ENCODE peak calls at places on chromosome 11, in seven cellular contexts. One of them, this sample, is unnamed.

GRCh38 chr11:26583550-26583949 is 11.5 kb upstream of the MUC15 start:
- DNase-seq in esophagus squamous epithelium: no peak
- DNase-seq in cardiac muscle cell: peak
- DNase-seq in neural progenitor cell: no peak
- DNase-seq in neuronal stem cell: no peak
- DNase-seq in breast epithelium: no peak
- DNase-seq in thoracic aorta: no peak
- DNase-seq in this sample: no peak

GRCh38 chr11:19822531-19822930 is 109.9 kb downstream of the NAV2 start:
- DNase-seq in neuronal stem cell: no peak
- DNase-seq in thoracic aorta: no peak
- DNase-seq in cardiac muscle cell: no peak
- DNase-seq in breast epithelium: no peak
- DNase-seq in esophagus squamous epithelium: no peak
- DNase-seq in neural progenitor cell: no peak
- DNase-seq in this sample: no peak

GRCh38 chr11:3959015-3959917 is 103.8 kb downstream of the STIM1 start:
- DNase-seq in cardiac muscle cell: no peak
- DNase-seq in neuronal stem cell: no peak
- DNase-seq in thoracic aorta: no peak
- DNase-seq in breast epithelium: no peak
- DNase-seq in esophagus squamous epithelium: no peak
- DNase-seq in neural progenitor cell: peak
- DNase-seq in this sample: no peak

GRCh38 chr11:83862033-83862432 is 575.9 kb upstream of the CCDC90B start:
- DNase-seq in breast epithelium: no peak
- DNase-seq in thoracic aorta: no peak
- DNase-seq in cardiac muscle cell: no peak
- DNase-seq in neuronal stem cell: no peak
- DNase-seq in esophagus squamous epithelium: no peak
- DNase-seq in neural progenitor cell: no peak
- DNase-seq in this sample: no peak

GRCh38 chr11:46445887-46446286 is 54.3 kb upstream of the CHRM4 start:
- DNase-seq in cardiac muscle cell: no peak
- DNase-seq in breast epithelium: no peak
- DNase-seq in neuronal stem cell: no peak
- DNase-seq in thoracic aorta: no peak
- DNase-seq in neural progenitor cell: no peak
- DNase-seq in esophagus squamous epithelium: no peak
- DNase-seq in this sample: no peak

GRCh38 chr11:48017105-48017874 is 36.9 kb downstream of the PTPRJ start:
- DNase-seq in cardiac muscle cell: no peak
- DNase-seq in neuronal stem cell: no peak
- DNase-seq in thoracic aorta: no peak
- DNase-seq in breast epithelium: no peak
- DNase-seq in neural progenitor cell: no peak
- DNase-seq in esophagus squamous epithelium: no peak
- DNase-seq in this sample: no peak

GRCh38 chr11:69460540-69461257 is 20.8 kb upstream of the LINC01488 start:
- DNase-seq in cardiac muscle cell: no peak
- DNase-seq in esophagus squamous epithelium: no peak
- DNase-seq in thoracic aorta: no peak
- DNase-seq in neural progenitor cell: no peak
- DNase-seq in breast epithelium: no peak
- DNase-seq in neuronal stem cell: no peak
- DNase-seq in this sample: no peak

GRCh38 chr11:77287136-77287535 is 14.3 kb downstream of the GDPD4 start:
- DNase-seq in breast epithelium: no peak
- DNase-seq in neural progenitor cell: no peak
- DNase-seq in thoracic aorta: no peak
- DNase-seq in cardiac muscle cell: no peak
- DNase-seq in esophagus squamous epithelium: no peak
- DNase-seq in neuronal stem cell: no peak
- DNase-seq in this sample: no peak

GRCh38 chr11:80900265-80900664 is 1459.4 kb upstream of the TENM4 start:
- DNase-seq in thoracic aorta: no peak
- DNase-seq in esophagus squamous epithelium: no peak
- DNase-seq in neuronal stem cell: no peak
- DNase-seq in neural progenitor cell: no peak
- DNase-seq in cardiac muscle cell: no peak
- DNase-seq in breast epithelium: no peak
- DNase-seq in this sample: no peak

GRCh38 chr11:45041556-45041955 is 90.9 kb upstream of the TP53I11 start:
- DNase-seq in neuronal stem cell: no peak
- DNase-seq in thoracic aorta: no peak
- DNase-seq in neural progenitor cell: peak
- DNase-seq in esophagus squamous epithelium: no peak
- DNase-seq in breast epithelium: no peak
- DNase-seq in cardiac muscle cell: no peak
- DNase-seq in this sample: no peak

GRCh38 chr11:116502641-116503061 is 270.1 kb downstream of the BUD13 start:
- DNase-seq in esophagus squamous epithelium: no peak
- DNase-seq in thoracic aorta: no peak
- DNase-seq in cardiac muscle cell: no peak
- DNase-seq in neural progenitor cell: no peak
- DNase-seq in neuronal stem cell: no peak
- DNase-seq in breast epithelium: no peak
- DNase-seq in this sample: no peak

GRCh38 chr11:121595717-121596156 is 143.0 kb upstream of the SORL1-AS1 start:
- DNase-seq in thoracic aorta: peak
- DNase-seq in cardiac muscle cell: no peak
- DNase-seq in neural progenitor cell: no peak
- DNase-seq in esophagus squamous epithelium: no peak
- DNase-seq in breast epithelium: no peak
- DNase-seq in neuronal stem cell: no peak
- DNase-seq in this sample: no peak

GRCh38 chr11:69444381-69445130 is 36.9 kb upstream of the LINC01488 start:
- DNase-seq in neuronal stem cell: no peak
- DNase-seq in esophagus squamous epithelium: no peak
- DNase-seq in cardiac muscle cell: peak
- DNase-seq in breast epithelium: peak
- DNase-seq in thoracic aorta: peak
- DNase-seq in neural progenitor cell: peak
- DNase-seq in this sample: no peak

GRCh38 chr11:13889566-13890214 is 72.8 kb upstream of the SPON1 start:
- DNase-seq in breast epithelium: no peak
- DNase-seq in esophagus squamous epithelium: no peak
- DNase-seq in cardiac muscle cell: no peak
- DNase-seq in neural progenitor cell: no peak
- DNase-seq in thoracic aorta: no peak
- DNase-seq in neuronal stem cell: no peak
- DNase-seq in this sample: no peak

GRCh38 chr11:125594958-125595357 is 2.3 kb downstream of the STT3A start:
- DNase-seq in neural progenitor cell: no peak
- DNase-seq in thoracic aorta: no peak
- DNase-seq in neuronal stem cell: no peak
- DNase-seq in cardiac muscle cell: no peak
- DNase-seq in breast epithelium: no peak
- DNase-seq in esophagus squamous epithelium: no peak
- DNase-seq in this sample: no peak

GRCh38 chr11:77779935-77780334 is 40.6 kb downstream of the RSF1 start:
- DNase-seq in thoracic aorta: no peak
- DNase-seq in cardiac muscle cell: peak
- DNase-seq in breast epithelium: no peak
- DNase-seq in neural progenitor cell: peak
- DNase-seq in neuronal stem cell: peak
- DNase-seq in esophagus squamous epithelium: no peak
- DNase-seq in this sample: no peak

GRCh38 chr11:128725630-128726461 is 32.0 kb downstream of the FLI1 start:
- DNase-seq in cardiac muscle cell: no peak
- DNase-seq in thoracic aorta: no peak
- DNase-seq in breast epithelium: no peak
- DNase-seq in neural progenitor cell: no peak
- DNase-seq in neuronal stem cell: no peak
- DNase-seq in esophagus squamous epithelium: peak
- DNase-seq in this sample: no peak

GRCh38 chr11:124669193-124669592 is 4.3 kb downstream of the SIAE start:
- DNase-seq in esophagus squamous epithelium: no peak
- DNase-seq in cardiac muscle cell: peak
- DNase-seq in neural progenitor cell: peak
- DNase-seq in breast epithelium: no peak
- DNase-seq in neuronal stem cell: no peak
- DNase-seq in thoracic aorta: no peak
- DNase-seq in this sample: peak

GRCh38 chr11:365831-366230 is 3.5 kb upstream of the B4GALNT4 start:
- DNase-seq in neural progenitor cell: no peak
- DNase-seq in cardiac muscle cell: no peak
- DNase-seq in thoracic aorta: no peak
- DNase-seq in breast epithelium: peak
- DNase-seq in neuronal stem cell: no peak
- DNase-seq in esophagus squamous epithelium: no peak
- DNase-seq in this sample: no peak

GRCh38 chr11:10455637-10456487 is 798 bp downstream of the AMPD3 start:
- DNase-seq in breast epithelium: no peak
- DNase-seq in esophagus squamous epithelium: peak
- DNase-seq in thoracic aorta: no peak
- DNase-seq in cardiac muscle cell: peak
- DNase-seq in neuronal stem cell: peak
- DNase-seq in neural progenitor cell: peak
- DNase-seq in this sample: no peak

GRCh38 chr11:886568-886967 is 24.0 kb downstream of the CHID1 start:
- DNase-seq in esophagus squamous epithelium: no peak
- DNase-seq in breast epithelium: no peak
- DNase-seq in neuronal stem cell: no peak
- DNase-seq in neural progenitor cell: no peak
- DNase-seq in thoracic aorta: no peak
- DNase-seq in cardiac muscle cell: no peak
- DNase-seq in this sample: no peak

DNA sequence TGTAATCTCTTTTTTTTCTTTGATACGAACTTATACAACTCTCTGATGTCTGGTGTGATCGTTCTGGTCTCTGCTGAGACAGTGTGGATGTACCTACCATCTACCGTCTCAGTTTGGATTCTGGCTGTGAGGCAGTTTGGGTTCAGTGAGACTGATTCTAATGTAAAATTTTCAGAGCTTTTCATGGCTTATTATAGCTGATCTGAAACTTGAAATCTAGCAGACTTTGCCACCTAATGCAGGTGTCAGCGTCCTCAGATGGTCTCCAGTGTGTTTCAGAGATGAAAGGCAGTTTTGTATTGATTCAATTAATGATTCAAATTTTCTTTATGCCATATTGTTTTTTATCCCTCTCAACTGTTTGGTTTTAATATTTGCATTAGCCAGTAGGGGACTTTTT is 35.9 kb downstream of the PPFIBP2 start:
- DNase-seq in neural progenitor cell: no peak
- DNase-seq in thoracic aorta: no peak
- DNase-seq in neuronal stem cell: no peak
- DNase-seq in esophagus squamous epithelium: no peak
- DNase-seq in cardiac muscle cell: no peak
- DNase-seq in breast epithelium: no peak
- DNase-seq in this sample: no peak
- H3K27ac ChIP-seq in neural progenitor cell: no peak
- H3K27ac ChIP-seq in thoracic aorta: no peak
- H3K27ac ChIP-seq in neuronal stem cell: no peak
- H3K27ac ChIP-seq in esophagus squamous epithelium: no peak
- H3K27ac ChIP-seq in cardiac muscle cell: no peak
- H3K27ac ChIP-seq in breast epithelium: no peak
- H3K27ac ChIP-seq in this sample: no peak

GRCh38 chr11:64719406-64719805 is 3.6 kb downstream of the NRXN2 start:
- DNase-seq in breast epithelium: no peak
- DNase-seq in neural progenitor cell: no peak
- DNase-seq in thoracic aorta: no peak
- DNase-seq in esophagus squamous epithelium: no peak
- DNase-seq in neuronal stem cell: no peak
- DNase-seq in cardiac muscle cell: no peak
- DNase-seq in this sample: no peak
- H3K27ac ChIP-seq in breast epithelium: no peak
- H3K27ac ChIP-seq in neural progenitor cell: no peak
- H3K27ac ChIP-seq in thoracic aorta: no peak
- H3K27ac ChIP-seq in esophagus squamous epithelium: no peak
- H3K27ac ChIP-seq in neuronal stem cell: no peak
- H3K27ac ChIP-seq in cardiac muscle cell: no peak
- H3K27ac ChIP-seq in this sample: no peak

DNA sequence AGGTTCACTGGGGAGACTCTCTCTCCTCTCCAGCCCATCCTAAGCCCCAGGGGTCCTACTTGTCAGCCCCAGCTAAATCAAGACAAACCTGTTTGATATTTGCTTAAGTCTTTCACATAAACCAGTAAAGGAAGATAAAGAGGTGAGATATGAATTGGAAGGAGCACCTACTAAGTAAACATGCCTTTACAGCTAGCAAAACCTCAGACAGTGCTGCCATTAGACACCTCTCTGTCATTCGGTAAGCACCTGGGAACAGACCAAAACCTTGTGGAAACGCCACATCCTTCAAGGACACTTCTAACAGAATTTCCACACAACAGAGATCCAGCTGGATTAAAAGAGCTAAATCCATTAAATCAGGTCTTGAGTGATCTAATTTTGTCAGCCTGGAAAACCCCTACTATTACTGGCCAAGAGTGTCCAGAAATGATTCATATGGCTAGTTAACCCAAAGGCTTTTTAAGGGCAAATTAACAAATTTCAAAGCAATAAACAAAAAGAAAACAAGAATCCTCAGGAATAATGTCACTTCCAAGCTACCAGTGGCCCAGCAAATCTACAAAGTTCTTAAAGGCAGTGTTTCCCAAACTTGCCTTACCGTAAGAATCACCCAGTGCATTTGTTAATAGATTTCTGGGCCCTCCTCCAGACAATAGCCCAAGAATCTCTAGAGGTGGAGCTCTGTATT is 2.4 kb downstream of the VPS37C start:
- DNase-seq in cardiac muscle cell: no peak
- DNase-seq in neuronal stem cell: no peak
- DNase-seq in breast epithelium: no peak
- DNase-seq in esophagus squamous epithelium: no peak
- DNase-seq in neural progenitor cell: no peak
- DNase-seq in thoracic aorta: no peak
- DNase-seq in this sample: no peak
- H3K27ac ChIP-seq in cardiac muscle cell: peak
- H3K27ac ChIP-seq in neuronal stem cell: no peak
- H3K27ac ChIP-seq in breast epithelium: peak
- H3K27ac ChIP-seq in esophagus squamous epithelium: peak
- H3K27ac ChIP-seq in neural progenitor cell: no peak
- H3K27ac ChIP-seq in thoracic aorta: peak
- H3K27ac ChIP-seq in this sample: no peak

GRCh38 chr11:101129203-101129943 is at the start of gene PGR:
- DNase-seq in cardiac muscle cell: peak
- DNase-seq in neural progenitor cell: peak
- DNase-seq in thoracic aorta: peak
- DNase-seq in neuronal stem cell: peak
- DNase-seq in breast epithelium: peak
- DNase-seq in esophagus squamous epithelium: no peak
- DNase-seq in this sample: no peak

GRCh38 chr11:101126551-101127347 is 2.9 kb downstream of the PGR start:
- DNase-seq in breast epithelium: no peak
- DNase-seq in neural progenitor cell: peak
- DNase-seq in thoracic aorta: no peak
- DNase-seq in neuronal stem cell: peak
- DNase-seq in esophagus squamous epithelium: no peak
- DNase-seq in cardiac muscle cell: peak
- DNase-seq in this sample: no peak

GRCh38 chr11:101127699-101128570 is 1.7 kb downstream of the PGR start:
- DNase-seq in cardiac muscle cell: peak
- DNase-seq in thoracic aorta: no peak
- DNase-seq in esophagus squamous epithelium: no peak
- DNase-seq in breast epithelium: peak
- DNase-seq in neuronal stem cell: peak
- DNase-seq in neural progenitor cell: peak
- DNase-seq in this sample: no peak

GRCh38 chr11:101127348-101127698 is 2.3 kb downstream of the PGR start:
- DNase-seq in cardiac muscle cell: peak
- DNase-seq in breast epithelium: peak
- DNase-seq in esophagus squamous epithelium: no peak
- DNase-seq in neuronal stem cell: no peak
- DNase-seq in neural progenitor cell: peak
- DNase-seq in thoracic aorta: no peak
- DNase-seq in this sample: no peak

GRCh38 chr11:101128571-101129202 is 926 bp downstream of the PGR start:
- DNase-seq in esophagus squamous epithelium: no peak
- DNase-seq in breast epithelium: no peak
- DNase-seq in cardiac muscle cell: peak
- DNase-seq in thoracic aorta: no peak
- DNase-seq in neuronal stem cell: peak
- DNase-seq in neural progenitor cell: peak
- DNase-seq in this sample: no peak
- H3K27ac ChIP-seq in esophagus squamous epithelium: peak
- H3K27ac ChIP-seq in breast epithelium: peak
- H3K27ac ChIP-seq in cardiac muscle cell: no peak
- H3K27ac ChIP-seq in thoracic aorta: peak
- H3K27ac ChIP-seq in neuronal stem cell: no peak
- H3K27ac ChIP-seq in neural progenitor cell: no peak
- H3K27ac ChIP-seq in this sample: no peak

This sample was measured in caudate nucleus.